ENCODE peak calls at places on chromosomes 2 and 18, in eight cellular contexts. G is fibroblast of pulmonary artery, U is H1, Y is pancreas, Z is heart right ventricle, V is body of pancreas, L is astrocyte of the spinal cord, P is heart left ventricle. F is an unnamed sample.

GRCh38 chr18:59140287-59140885 is 702 bp downstream of the SEC11C start:
- DNase-seq in G (peak; percentile 45), U (no peak), Y (no peak), Z (peak; percentile 7), V (peak; percentile 20), L (peak; percentile 40), P (no peak), F (peak; percentile 42)

GRCh38 chr2:70516596-70516995 is 37.0 kb downstream of the TGFA start:
- DNase-seq in G (no peak), U (no peak), Y (no peak), Z (no peak), V (no peak), L (no peak), P (no peak), F (no peak)

GRCh38 chr2:223203971-223204370 is 152.0 kb downstream of the KCNE4 start:
- DNase-seq in G (peak; percentile 11), U (no peak), Y (no peak), Z (no peak), V (no peak), L (peak; percentile 75), P (no peak), F (peak; percentile 70)

GRCh38 chr2:241000831-241001321 is 2.5 kb downstream of the SNED1 start:
- DNase-seq in G (no peak), U (peak; percentile 33), Y (peak; percentile 63), Z (peak; percentile 4), V (peak; percentile 48), L (no peak), P (no peak), F (no peak)

GRCh38 chr2:219362524-219363164 is 25.1 kb downstream of the DNPEP start:
- DNase-seq in G (peak; percentile 95), U (no peak), Y (no peak), Z (peak; percentile 58), V (peak; percentile 59), L (peak; percentile 94), P (peak; percentile 76), F (peak; percentile 85)

GRCh38 chr2:170446078-170446477 is 268.1 kb downstream of the MYO3B start:
- DNase-seq in G (no peak), U (no peak), Y (no peak), Z (no peak), V (no peak), L (no peak), P (no peak), F (no peak)

GRCh38 chr2:105179469-105180372 is 61.8 kb upstream of the GPR45 start:
- DNase-seq in G (peak; percentile 80), U (no peak), Y (no peak), Z (peak; percentile 18), V (peak; percentile 44), L (peak; percentile 79), P (peak; percentile 29), F (peak; percentile 72)

GRCh38 chr2:96262306-96262705 is 3.5 kb downstream of the TMEM127 start:
- DNase-seq in G (no peak), U (no peak), Y (no peak), Z (no peak), V (no peak), L (no peak), P (no peak), F (no peak)

GRCh38 chr2:120864981-120865380 is 129.3 kb downstream of the GLI2 start:
- DNase-seq in G (no peak), U (no peak), Y (no peak), Z (no peak), V (no peak), L (peak; percentile 68), P (peak; percentile 9), F (no peak)

GRCh38 chr2:55862673-55863390 is 60.8 kb downstream of the EFEMP1 start:
- DNase-seq in G (peak; percentile 100), U (no peak), Y (no peak), Z (peak; percentile 28), V (peak; percentile 59), L (peak; percentile 99), P (peak; percentile 35), F (peak; percentile 100)

GRCh38 chr18:74476154-74476553 is 19.0 kb upstream of the DIPK1C start:
- DNase-seq in G (peak; percentile 36), U (peak; percentile 82), Y (no peak), Z (peak; percentile 65), V (no peak), L (no peak), P (peak; percentile 47), F (peak; percentile 15)

GRCh38 chr2:241950878-241951331 is 81.4 kb downstream of the RTP5 start:
- DNase-seq in G (peak; percentile 69), U (peak; percentile 96), Y (peak; percentile 92), Z (peak; percentile 72), V (peak; percentile 80), L (peak; percentile 59), P (peak; percentile 62), F (peak; percentile 70)

GRCh38 chr2:159030674-159031380 is 62.4 kb downstream of the TANC1 start:
- DNase-seq in G (peak; percentile 84), U (no peak), Y (no peak), Z (peak; percentile 76), V (peak; percentile 46), L (peak; percentile 71), P (peak; percentile 69), F (peak; percentile 94)

DNA sequence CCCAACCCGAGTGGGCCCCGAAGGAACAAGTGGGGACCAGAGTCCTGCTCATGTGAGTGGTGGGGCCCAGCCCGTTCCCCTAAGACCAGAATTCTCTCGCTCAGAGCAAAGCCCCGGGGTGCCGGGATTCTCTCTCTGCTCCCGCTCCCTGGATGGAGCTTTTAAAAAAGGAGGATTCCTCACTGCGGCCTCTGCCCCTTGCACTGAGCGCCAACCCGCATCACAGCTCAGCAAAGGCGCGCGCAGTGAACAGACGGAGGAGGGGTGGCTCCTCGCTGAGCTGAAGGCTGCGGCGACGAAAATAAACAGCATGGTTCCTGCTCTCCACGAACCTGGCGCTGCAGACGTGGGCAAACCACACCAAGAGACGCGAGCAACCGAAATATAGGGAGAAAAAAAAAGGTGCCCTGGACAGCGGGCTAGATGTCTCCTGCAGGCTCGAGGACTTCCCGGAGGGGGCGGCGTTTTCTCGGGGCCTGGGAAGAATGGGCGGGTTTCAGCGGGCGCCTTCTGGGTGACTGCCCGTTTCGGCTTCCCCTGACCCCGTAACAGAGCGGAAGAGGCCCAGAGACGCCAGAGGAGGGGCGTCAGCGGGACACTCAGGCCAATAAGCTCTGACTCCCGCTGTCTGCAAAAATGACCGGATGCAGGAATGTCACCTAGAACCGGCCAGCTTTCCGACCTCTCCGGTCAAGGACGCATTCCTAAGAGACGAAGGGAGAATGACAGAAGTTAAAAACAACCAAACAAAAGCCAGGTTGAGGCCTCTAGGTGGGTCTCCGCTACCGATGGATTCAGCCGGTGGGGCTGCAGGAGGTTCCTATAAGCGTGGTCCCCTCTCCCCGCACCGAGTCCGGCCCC is 819 bp upstream of the KLF11 start:
- DNase-seq in G (peak; percentile 81), U (peak; percentile 74), Y (peak; percentile 89), Z (peak; percentile 92), V (peak; percentile 88), L (peak; percentile 44), P (peak; percentile 93), F (peak; percentile 92)
- H3K4me3 ChIP-seq in G (peak overlapping the region; percentile 56), U (peak overlapping the region; percentile 55), Y (peak overlapping the region; percentile 42), Z (peak overlapping the region; percentile 50), V (no peak overlapping the region), L (peak overlapping the region; percentile 45), P (peak overlapping the region; percentile 62), F (peak overlapping the region; percentile 66)

DNA sequence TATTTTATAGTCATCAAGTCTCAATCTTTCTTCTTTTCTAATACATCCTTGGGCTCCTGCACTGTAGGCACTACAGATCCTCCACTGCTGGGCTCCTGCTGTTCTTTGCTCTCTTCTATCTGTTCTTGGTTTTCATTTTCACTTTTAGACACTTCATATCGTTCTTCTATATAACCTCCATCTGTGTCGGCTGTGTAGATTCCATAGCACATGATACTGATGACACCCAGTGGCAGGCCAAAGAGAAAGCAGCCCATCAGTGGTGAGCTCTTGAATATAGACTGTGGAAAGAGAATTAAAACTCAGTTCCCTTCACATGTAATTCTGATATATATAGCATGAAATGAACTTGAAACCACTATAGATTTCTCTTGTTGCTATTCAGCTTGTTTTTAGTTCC is 38.0 kb downstream of the TMX3 start:
- DNase-seq in G (peak; percentile 31), U (no peak), Y (no peak), Z (no peak), V (no peak), L (no peak), P (no peak), F (peak; percentile 60)
- TF ChIP-seq CTCF in G (no peak), U (no peak), Y (no peak), Z (no peak), V (no peak), L (peak; percentile 18), P (no peak), F (peak; percentile 31)

GRCh38 chr2:65231121-65231520 is 3.5 kb downstream of the ACTR2 start:
- DNase-seq in G (peak; percentile 33), U (no peak), Y (no peak), Z (no peak), V (no peak), L (peak; percentile 55), P (no peak), F (peak; percentile 46)
- H3K4me3 ChIP-seq in G (no peak overlapping the region), U (no peak overlapping the region), Y (no peak overlapping the region), Z (no peak overlapping the region), V (no peak overlapping the region), L (no peak overlapping the region), P (no peak overlapping the region), F (no peak overlapping the region)

DNA sequence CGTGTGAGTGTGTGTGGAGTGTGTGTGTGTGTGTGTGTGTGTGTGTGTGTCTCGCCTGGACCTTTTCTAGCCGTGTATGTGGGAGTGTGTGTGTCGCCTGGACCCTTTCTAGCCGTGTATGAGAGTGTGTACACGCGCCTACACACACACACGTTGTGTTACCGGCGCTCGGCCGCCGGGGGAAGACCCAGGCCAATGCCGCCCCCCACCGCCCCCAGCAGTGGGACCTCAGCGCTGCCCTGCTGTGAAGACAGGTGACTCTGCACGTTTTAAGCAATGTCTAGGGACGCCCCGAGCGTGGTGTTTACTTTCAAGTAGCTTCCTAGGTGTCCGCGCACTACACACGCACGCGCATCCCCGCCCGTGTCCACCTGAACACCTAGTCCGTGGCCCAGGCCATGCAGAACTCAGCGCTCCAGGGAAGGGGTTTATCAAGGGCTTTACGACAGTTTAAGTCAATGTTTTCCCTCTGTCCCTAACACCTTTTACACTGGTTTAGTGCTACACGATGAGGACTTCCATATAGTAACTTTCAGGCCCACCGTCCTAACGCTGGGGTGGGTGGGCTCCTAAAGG is 1.2 kb upstream of the BCL2 start:
- DNase-seq in G (no peak), U (peak; percentile 67), Y (peak; percentile 66), Z (peak; percentile 34), V (peak; percentile 47), L (peak; percentile 36), P (peak; percentile 44), F (no peak)
- TF ChIP-seq CTCF in G (no peak), U (no peak), Y (no peak), Z (no peak), V (peak; percentile 6), L (no peak), P (no peak), F (no peak)

F was measured in fibroblast of villous mesenchyme.